ENCODE peak calls at places on chromosome 9, in ten cellular contexts. G is PC-3; R is prostate gland; A is breast epithelium; T is CD4-positive, alpha-beta T cell; L is heart left ventricle; Q is CD8-positive, alpha-beta T cell; U is right atrium auricular region; X is tibial artery; M is heart right ventricle. Z is an unnamed sample.

GRCh38 chr9:77180056-77180455 is 2.7 kb downstream of the VPS13A start:
- DNase-seq in A (no peak), T (no peak), R (no peak), L (no peak), G (no peak), U (no peak), Q (no peak), M (no peak), X (no peak), Z (no peak)

GRCh38 chr9:99019523-99020331 is 76.0 kb downstream of the COL15A1 start:
- DNase-seq in G (peak; percentile 85), U (peak; percentile 58), T (no peak), Q (no peak), A (no peak), L (no peak), R (no peak), X (no peak), M (no peak), Z (peak; percentile 83)

GRCh38 chr9:77793909-77794308 is 145.8 kb upstream of the GNA14 start:
- DNase-seq in L (no peak), G (peak; percentile 62), R (no peak), A (no peak), X (no peak), U (no peak), M (no peak), Q (no peak), T (no peak), Z (no peak)

GRCh38 chr9:135076876-135077430 is 10.5 kb upstream of the OLFM1 start:
- DNase-seq in M (no peak), X (peak; percentile 27), U (no peak), A (no peak), G (no peak), Q (no peak), R (no peak), T (no peak), L (peak; percentile 0), Z (no peak)

GRCh38 chr9:90259302-90260246 is 383.1 kb downstream of the DIRAS2 start:
- DNase-seq in M (no peak), Q (no peak), G (no peak), L (no peak), T (no peak), U (no peak), R (no peak), A (no peak), X (no peak), Z (no peak)

GRCh38 chr9:130112244-130113151 is 58.8 kb downstream of the GPR107 start:
- DNase-seq in U (no peak), Q (no peak), G (no peak), R (no peak), M (no peak), L (no peak), T (no peak), X (no peak), A (no peak), Z (no peak)

GRCh38 chr9:99823392-99824377 is 2.0 kb downstream of the NR4A3 start:
- DNase-seq in A (peak; percentile 33), U (no peak), X (peak; percentile 78), L (peak; percentile 39), Q (peak; percentile 63), R (peak; percentile 27), T (peak; percentile 21), G (peak; percentile 11), M (peak; percentile 39), Z (peak; percentile 56)

GRCh38 chr9:18361621-18362020 is 112.3 kb upstream of the ADAMTSL1 start:
- DNase-seq in U (no peak), X (no peak), L (no peak), A (no peak), R (no peak), T (no peak), Q (no peak), G (no peak), M (no peak), Z (no peak)

GRCh38 chr9:14298607-14299022 is 15.3 kb downstream of the NFIB start:
- DNase-seq in X (no peak), R (no peak), L (no peak), U (no peak), M (no peak), A (no peak), G (no peak), Q (no peak), T (no peak), Z (no peak)

GRCh38 chr9:22240619-22241018 is 206.0 kb upstream of the DMRTA1 start:
- DNase-seq in Q (no peak), T (no peak), G (peak; percentile 76), L (no peak), U (no peak), M (no peak), X (no peak), R (no peak), A (no peak), Z (peak; percentile 36)

GRCh38 chr9:77019810-77020437 is 469 bp downstream of the FOXB2 start:
- DNase-seq in M (no peak), A (no peak), Q (no peak), L (no peak), G (no peak), X (no peak), T (no peak), U (no peak), R (no peak), Z (no peak)

GRCh38 chr9:124257865-124258764 is at the start of gene NEK6:
- DNase-seq in U (no peak), Q (peak; percentile 52), X (peak; percentile 78), R (no peak), A (no peak), T (peak; percentile 13), G (peak; percentile 31), M (peak; percentile 49), L (no peak), Z (no peak)

GRCh38 chr9:90140131-90140818 is 502.3 kb downstream of the DIRAS2 start:
- DNase-seq in R (no peak), X (no peak), T (no peak), M (no peak), L (no peak), Q (no peak), A (no peak), U (no peak), G (no peak), Z (no peak)

GRCh38 chr9:72129271-72130156 is 19.7 kb upstream of the GDA start:
- DNase-seq in X (no peak), U (no peak), A (no peak), Q (no peak), L (no peak), G (no peak), T (no peak), M (no peak), R (no peak), Z (no peak)

GRCh38 chr9:20944507-20944906 is 86.9 kb downstream of the HACD4 start:
- DNase-seq in G (no peak), X (no peak), U (no peak), R (no peak), L (no peak), M (no peak), Q (no peak), A (no peak), T (no peak), Z (no peak)

GRCh38 chr9:37338218-37338617 is 84.3 kb upstream of the GRHPR start:
- DNase-seq in G (no peak), T (no peak), R (no peak), Q (no peak), A (no peak), L (no peak), M (no peak), U (no peak), X (no peak), Z (no peak)

GRCh38 chr9:13278023-13278367 is 1.5 kb downstream of the MPDZ start:
- DNase-seq in A (no peak), T (no peak), U (no peak), L (no peak), G (no peak), X (no peak), Q (no peak), M (no peak), R (no peak), Z (no peak)

GRCh38 chr9:95264954-95265615 is 52.4 kb downstream of the FANCC start:
- DNase-seq in L (no peak), X (no peak), R (no peak), M (no peak), G (peak; percentile 38), T (no peak), U (no peak), A (no peak), Q (no peak), Z (no peak)

GRCh38 chr9:109907400-109907799 is 127.4 kb downstream of the PALM2AKAP2 start:
- DNase-seq in T (no peak), A (no peak), G (no peak), Q (no peak), M (peak; percentile 40), L (peak; percentile 82), U (peak; percentile 68), X (no peak), R (no peak), Z (no peak)

GRCh38 chr9:86614871-86615849 is 260.9 kb upstream of the TUT7 start:
- DNase-seq in M (no peak), T (no peak), R (no peak), G (peak; percentile 15), L (no peak), Q (no peak), X (no peak), A (peak; percentile 57), U (no peak), Z (no peak)
- TF ChIP-seq CTCF in M (peak; percentile 10), T (peak; percentile 17), R (peak; percentile 31), G (peak; percentile 48), L (peak; percentile 49), Q (no peak), X (peak; percentile 20), A (no peak), U (peak; percentile 59), Z (no peak)

GRCh38 chr9:136265561-136266355 is 20.1 kb upstream of the QSOX2 start:
- DNase-seq in Q (no peak), L (no peak), T (no peak), A (no peak), U (no peak), X (no peak), R (no peak), G (no peak), M (no peak), Z (no peak)
- H3K27ac ChIP-seq in Q (no peak overlapping the region), L (no peak overlapping the region), T (no peak overlapping the region), A (no peak overlapping the region), U (no peak overlapping the region), X (no peak overlapping the region), R (no peak overlapping the region), G (no peak overlapping the region), M (no peak overlapping the region), Z (no peak overlapping the region)

DNA sequence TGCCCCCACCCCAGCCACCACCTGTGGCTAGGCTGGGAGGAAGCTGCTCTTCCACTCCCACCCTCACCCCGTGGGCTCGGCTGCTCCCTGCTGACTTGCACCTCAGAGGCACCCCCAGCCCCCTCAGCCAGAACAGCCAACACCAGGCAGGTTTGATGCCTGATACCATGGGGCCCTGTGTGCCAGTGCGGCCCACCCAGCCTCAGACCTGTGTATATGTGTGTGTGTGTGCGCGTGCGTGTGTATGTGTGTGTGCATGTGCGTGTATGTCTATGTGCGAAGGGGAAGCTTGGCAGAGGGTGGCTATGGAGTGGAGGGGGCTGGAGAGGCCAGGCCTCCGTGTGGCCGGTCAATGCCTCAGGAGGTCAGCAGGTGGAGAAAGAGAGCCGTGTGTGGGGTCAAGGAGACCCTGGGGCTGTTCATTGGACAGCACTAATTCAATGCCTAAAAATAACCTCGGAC is 16.6 kb upstream of the DAB2IP start:
- DNase-seq in R (no peak), T (no peak), L (no peak), A (no peak), Q (no peak), U (no peak), X (no peak), G (peak; percentile 9), M (no peak), Z (peak; percentile 42)
- TF ChIP-seq CTCF in R (no peak), T (no peak), L (peak; percentile 63), A (no peak), Q (no peak), U (peak; percentile 69), X (peak; percentile 21), G (peak; percentile 45), M (peak; percentile 51), Z (no peak)

GRCh38 chr9:82880353-82880752 is 182.6 kb downstream of the RASEF start:
- DNase-seq in T (no peak), G (no peak), M (no peak), U (no peak), Q (no peak), L (no peak), R (no peak), X (no peak), A (no peak), Z (no peak)
- H3K27ac ChIP-seq in T (no peak overlapping the region), G (no peak overlapping the region), M (no peak overlapping the region), U (no peak overlapping the region), Q (no peak overlapping the region), L (no peak overlapping the region), R (no peak overlapping the region), X (no peak overlapping the region), A (no peak overlapping the region), Z (no peak overlapping the region)

Z was measured in RWPE1.